ENCODE peak calls at places on chromosomes 13 and 19, in eight cellular contexts. C, X, M, E, V, Q, A and L are unnamed samples.

GRCh38 chr13:23469901-23470525 is 36.5 kb upstream of the SACS start:
- DNase-seq in E (no peak), C (no peak), A (no peak), Q (no peak), M (no peak), V (no peak), X (no peak), L (no peak)

GRCh38 chr19:54551293-54551692 is 22.3 kb upstream of the LILRA2 start:
- DNase-seq in E (no peak), C (no peak), M (peak), V (no peak), Q (no peak), A (no peak), X (no peak), L (no peak)

GRCh38 chr19:34241513-34242337 is 12.6 kb upstream of the GARRE1 start:
- DNase-seq in V (no peak), Q (peak), C (no peak), A (peak), E (peak), M (no peak), X (peak), L (no peak)

GRCh38 chr19:57803594-57804325 is 11.0 kb downstream of the ZNF552 start:
- DNase-seq in C (no peak), A (peak), X (no peak), V (no peak), Q (peak), E (no peak), M (no peak), L (no peak)

GRCh38 chr13:93951153-93951552 is 528.3 kb downstream of the DCT start:
- DNase-seq in E (no peak), M (no peak), V (no peak), C (no peak), Q (no peak), X (no peak), A (no peak), L (no peak)

GRCh38 chr19:1145635-1146417 is 28.2 kb downstream of the SBNO2 start:
- DNase-seq in C (no peak), A (no peak), Q (no peak), X (no peak), V (no peak), E (no peak), M (no peak), L (no peak)

GRCh38 chr13:112641456-112641855 is 48.4 kb upstream of the ATP11A start:
- DNase-seq in C (no peak), X (no peak), A (no peak), Q (no peak), M (no peak), E (no peak), V (peak), L (no peak)

GRCh38 chr19:15498910-15499309 is 9.4 kb upstream of the CYP4F22 start:
- DNase-seq in Q (no peak), M (no peak), V (no peak), X (no peak), E (no peak), A (no peak), C (no peak), L (no peak)

GRCh38 chr13:97189943-97190342 is 32.2 kb upstream of the MBNL2 start:
- DNase-seq in C (no peak), E (no peak), X (no peak), V (no peak), Q (no peak), M (no peak), A (no peak), L (no peak)

GRCh38 chr19:1086618-1087017 is 8.6 kb downstream of the POLR2E start:
- DNase-seq in E (no peak), V (no peak), X (no peak), A (no peak), Q (no peak), M (no peak), C (no peak), L (no peak)

GRCh38 chr13:105655046-105655445 is 880.4 kb downstream of the EFNB2 start:
- DNase-seq in C (no peak), X (no peak), E (no peak), Q (no peak), V (no peak), A (no peak), M (no peak), L (no peak)

GRCh38 chr19:56507446-56508281 is at the start of gene ZNF471:
- DNase-seq in C (peak), E (peak), M (peak), Q (peak), X (peak), V (peak), A (peak), L (peak)

GRCh38 chr19:48210005-48210404 is 39.5 kb downstream of the ZSWIM9 start:
- DNase-seq in E (no peak), X (no peak), V (no peak), C (no peak), A (no peak), Q (no peak), M (no peak), L (no peak)